ENCODE peak calls at places on chromosomes 4 and X, in seven cellular contexts. R is endodermal cell, T is T-helper 9 cell, H is amygdala, V is GM23248, W is HEK293T, Y is globus pallidus. N is an unnamed sample.

GRCh38 chrX:9765072-9765736 is 443 bp downstream of the GPR143 start:
- DNase-seq in R (peak; percentile 74), T (no peak), H (no peak), V (no peak), W (no peak), Y (no peak), N (no peak)

GRCh38 chrX:143635915-143636314 is at the start of gene SLITRK4:
- DNase-seq in R (peak; percentile 90), T (no peak), H (peak; percentile 2), V (no peak), W (no peak), Y (peak; percentile 38), N (no peak)

GRCh38 chrX:45803383-45803921 is 602.8 kb upstream of the DIPK2B start:
- DNase-seq in R (no peak), T (no peak), H (no peak), V (peak; percentile 90), W (no peak), Y (no peak), N (no peak)

GRCh38 chrX:21740329-21741274 is 17.3 kb downstream of the SMPX start:
- DNase-seq in R (peak; percentile 57), T (no peak), H (no peak), V (no peak), W (no peak), Y (no peak), N (peak; percentile 11)

GRCh38 chr4:52824603-52825310 is 37.4 kb upstream of the RASL11B start:
- DNase-seq in R (no peak), T (no peak), H (no peak), V (peak; percentile 7), W (no peak), Y (no peak), N (no peak)

GRCh38 chr4:156991161-156991560 is 19.6 kb upstream of the PDGFC start:
- DNase-seq in R (no peak), T (no peak), H (no peak), V (no peak), W (no peak), Y (no peak), N (no peak)

GRCh38 chr4:146054676-146055075 is 116.1 kb upstream of the ZNF827 start:
- DNase-seq in R (no peak), T (no peak), H (no peak), V (no peak), W (no peak), Y (no peak), N (no peak)

GRCh38 chr4:25938251-25939186 is 24.5 kb downstream of the SMIM20 start:
- DNase-seq in R (no peak), T (no peak), H (no peak), V (peak; percentile 94), W (no peak), Y (no peak), N (peak; percentile 41)

GRCh38 chr4:36712013-36712412 is 430.6 kb downstream of the DTHD1 start:
- DNase-seq in R (no peak), T (no peak), H (no peak), V (no peak), W (no peak), Y (no peak), N (no peak)

GRCh38 chrX:149848855-149849254 is 32.1 kb upstream of the MAGEA8 start:
- DNase-seq in R (no peak), T (no peak), H (no peak), V (no peak), W (no peak), Y (no peak), N (no peak)

GRCh38 chr4:186669159-186669720 is 54.4 kb downstream of the FAT1 start:
- DNase-seq in R (peak; percentile 79), T (no peak), H (no peak), V (peak; percentile 75), W (no peak), Y (peak; percentile 47), N (peak; percentile 49)

GRCh38 chr4:56978750-56979303 is at the start of gene POLR2B:
- DNase-seq in R (peak; percentile 99), T (peak; percentile 69), H (peak; percentile 72), V (peak; percentile 97), W (peak; percentile 86), Y (peak; percentile 95), N (peak; percentile 91)

GRCh38 chrX:25523574-25523973 is 507.8 kb upstream of the ARX start:
- DNase-seq in R (peak; percentile 74), T (no peak), H (no peak), V (peak; percentile 5), W (peak; percentile 53), Y (peak; percentile 16), N (no peak)

GRCh38 chrX:102714994-102715393 is 2.7 kb downstream of the GPRASP2 start:
- DNase-seq in R (peak; percentile 65), T (no peak), H (no peak), V (no peak), W (no peak), Y (no peak), N (no peak)

GRCh38 chr4:102316585-102316984 is 28.7 kb downstream of the SLC39A8 start:
- DNase-seq in R (no peak), T (no peak), H (no peak), V (no peak), W (no peak), Y (no peak), N (no peak)

GRCh38 chr4:86978709-86979108 is 43.9 kb downstream of the AFF1 start:
- DNase-seq in R (no peak), T (no peak), H (no peak), V (no peak), W (no peak), Y (no peak), N (no peak)

GRCh38 chrX:30060718-30061117 is 154.6 kb upstream of the MAGEB2 start:
- DNase-seq in R (peak; percentile 59), T (no peak), H (no peak), V (peak; percentile 16), W (no peak), Y (peak; percentile 27), N (no peak)

GRCh38 chrX:39011454-39012204 is 210.4 kb downstream of the MID1IP1 start:
- DNase-seq in R (no peak), T (no peak), H (no peak), V (peak; percentile 65), W (no peak), Y (no peak), N (no peak)

GRCh38 chr4:176400816-176401461 is 81.2 kb downstream of the SPCS3 start:
- DNase-seq in R (no peak), T (no peak), H (no peak), V (peak; percentile 85), W (no peak), Y (no peak), N (no peak)

GRCh38 chrX:147899715-147900114 is 12.0 kb upstream of the FMR1 start:
- DNase-seq in R (no peak), T (no peak), H (no peak), V (no peak), W (no peak), Y (no peak), N (no peak)

GRCh38 chr4:185395255-185395955 is at the start of gene LRP2BP:
- DNase-seq in R (no peak), T (no peak), H (no peak), V (peak; percentile 36), W (no peak), Y (peak; percentile 97), N (no peak)

GRCh38 chr4:687975-688694 is 816 bp downstream of the SLC49A3 start:
- DNase-seq in R (no peak), T (no peak), H (no peak), V (no peak), W (no peak), Y (no peak), N (no peak)

N was measured in tibial nerve.